ENCODE peak calls at places on chromosomes 6 and 20, in seven cellular contexts. Q is cardiac muscle cell; R is esophagus squamous epithelium; M is IMR-90; F is CD4-positive, CD25-positive, alpha-beta regulatory T cell; T is pancreas; H is astrocyte. E is an unnamed sample.

GRCh38 chr20:47276856-47277541 is 79.5 kb downstream of the ZMYND8 start:
- DNase-seq in Q (no peak), R (no peak), M (peak), F (no peak), T (no peak), H (peak), E (no peak)

GRCh38 chr6:131970460-131970859 is 19.3 kb upstream of the CCN2 start:
- DNase-seq in Q (no peak), R (no peak), M (no peak), F (no peak), T (no peak), H (no peak), E (no peak)

GRCh38 chr6:13063300-13063918 is 264.9 kb downstream of the TBC1D7 start:
- DNase-seq in Q (no peak), R (no peak), M (no peak), F (no peak), T (no peak), H (no peak), E (no peak)

GRCh38 chr20:44776977-44777376 is 31.3 kb downstream of the KCNK15 start:
- DNase-seq in Q (peak), R (no peak), M (peak), F (no peak), T (no peak), H (peak), E (no peak)

GRCh38 chr6:64904616-64905015 is 802.4 kb downstream of the EYS start:
- DNase-seq in Q (no peak), R (no peak), M (no peak), F (no peak), T (no peak), H (no peak), E (no peak)

GRCh38 chr20:61953037-61953788 is 112.5 kb downstream of the TAF4 start:
- DNase-seq in Q (no peak), R (no peak), M (no peak), F (no peak), T (peak), H (no peak), E (no peak)

GRCh38 chr20:25600632-25601031 is 15.3 kb upstream of the NINL start:
- DNase-seq in Q (no peak), R (no peak), M (no peak), F (no peak), T (no peak), H (peak), E (no peak)

GRCh38 chr6:33429745-33430042 is 9.8 kb downstream of the SYNGAP1 start:
- DNase-seq in Q (no peak), R (no peak), M (no peak), F (peak), T (no peak), H (no peak), E (no peak)

GRCh38 chr6:19478992-19479391 is 358.2 kb upstream of the ID4 start:
- DNase-seq in Q (no peak), R (no peak), M (peak), F (no peak), T (no peak), H (peak), E (no peak)

GRCh38 chr6:41648070-41648585 is 9.9 kb downstream of the MDFI start:
- DNase-seq in Q (no peak), R (no peak), M (no peak), F (no peak), T (no peak), H (no peak), E (no peak)
- H3K27ac ChIP-seq in Q (no peak), R (no peak), M (no peak), F (no peak), T (no peak), H (no peak), E (no peak)

GRCh38 chr6:31946370-31946885 is 533 bp downstream of the CFB start:
- DNase-seq in Q (no peak), R (no peak), M (no peak), F (no peak), T (no peak), H (no peak), E (no peak)
- H3K27ac ChIP-seq in Q (no peak), R (peak), M (peak), F (no peak), T (peak), H (no peak), E (peak)

DNA sequence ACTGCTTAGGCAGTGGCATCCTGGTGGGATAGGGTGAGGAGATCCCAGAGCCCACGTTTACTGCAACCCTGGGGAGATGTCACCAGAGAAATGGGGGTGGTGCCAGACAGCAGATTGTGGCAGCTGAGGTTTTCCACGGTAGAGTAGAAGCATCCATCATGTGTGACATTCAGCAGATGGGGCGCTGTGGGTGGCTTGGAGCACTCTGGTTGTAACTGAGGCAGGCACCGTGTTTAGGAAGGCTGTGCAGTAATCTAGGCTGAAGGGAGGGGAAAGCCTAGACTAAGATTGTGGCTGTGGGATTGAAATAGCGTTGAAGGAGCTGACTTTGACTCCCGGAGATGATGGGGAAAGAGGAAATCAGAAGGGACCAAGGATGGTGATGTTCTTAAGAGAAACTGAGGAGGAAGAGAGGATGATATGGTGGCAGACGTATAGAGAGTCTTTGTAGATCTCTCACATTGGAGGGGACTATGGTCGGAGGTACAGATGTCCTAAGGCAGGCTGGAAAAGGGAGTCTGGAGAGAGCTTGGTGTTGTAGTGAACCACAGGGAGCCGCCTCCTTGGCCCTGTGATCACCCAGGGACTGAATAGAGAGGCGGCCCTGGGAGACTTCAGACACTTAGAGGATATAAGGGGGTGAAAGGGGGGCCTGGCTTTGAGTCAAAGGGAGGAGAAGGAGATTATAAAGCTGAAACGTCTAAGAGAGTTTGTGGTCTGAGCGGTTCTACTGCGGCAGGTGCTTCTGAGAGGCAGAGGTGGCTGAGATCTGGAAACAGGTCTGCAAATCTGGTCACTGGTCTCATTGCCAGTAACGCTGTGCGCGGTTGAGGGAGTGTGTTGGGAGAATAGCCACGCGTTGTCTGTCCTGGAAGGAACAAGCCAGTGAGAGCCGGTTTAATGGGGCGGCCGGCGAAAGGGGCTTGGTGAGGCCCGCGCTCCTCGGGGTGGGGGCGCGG is 792 bp upstream of the MICA start:
- DNase-seq in Q (no peak), R (no peak), M (no peak), F (peak), T (peak), H (no peak), E (no peak)
- H3K27ac ChIP-seq in Q (peak), R (peak), M (peak), F (peak), T (peak), H (peak), E (peak)

GRCh38 chr6:27495386-27496135 is 22.7 kb upstream of the ZNF184 start:
- DNase-seq in Q (peak), R (no peak), M (peak), F (no peak), T (peak), H (peak), E (no peak)
- H3K27ac ChIP-seq in Q (no peak), R (no peak), M (peak), F (no peak), T (no peak), H (peak), E (no peak)

GRCh38 chr6:47310131-47310480 is 401 bp upstream of the TNFRSF21 start:
- DNase-seq in Q (no peak), R (no peak), M (no peak), F (no peak), T (no peak), H (no peak), E (no peak)
- H3K27ac ChIP-seq in Q (no peak), R (no peak), M (no peak), F (no peak), T (no peak), H (no peak), E (no peak)

GRCh38 chr20:36574278-36575065 is 1.1 kb downstream of the TGIF2 start:
- DNase-seq in Q (peak), R (no peak), M (peak), F (peak), T (peak), H (peak), E (no peak)
- H3K27ac ChIP-seq in Q (peak), R (peak), M (peak), F (peak), T (peak), H (peak), E (no peak)

DNA sequence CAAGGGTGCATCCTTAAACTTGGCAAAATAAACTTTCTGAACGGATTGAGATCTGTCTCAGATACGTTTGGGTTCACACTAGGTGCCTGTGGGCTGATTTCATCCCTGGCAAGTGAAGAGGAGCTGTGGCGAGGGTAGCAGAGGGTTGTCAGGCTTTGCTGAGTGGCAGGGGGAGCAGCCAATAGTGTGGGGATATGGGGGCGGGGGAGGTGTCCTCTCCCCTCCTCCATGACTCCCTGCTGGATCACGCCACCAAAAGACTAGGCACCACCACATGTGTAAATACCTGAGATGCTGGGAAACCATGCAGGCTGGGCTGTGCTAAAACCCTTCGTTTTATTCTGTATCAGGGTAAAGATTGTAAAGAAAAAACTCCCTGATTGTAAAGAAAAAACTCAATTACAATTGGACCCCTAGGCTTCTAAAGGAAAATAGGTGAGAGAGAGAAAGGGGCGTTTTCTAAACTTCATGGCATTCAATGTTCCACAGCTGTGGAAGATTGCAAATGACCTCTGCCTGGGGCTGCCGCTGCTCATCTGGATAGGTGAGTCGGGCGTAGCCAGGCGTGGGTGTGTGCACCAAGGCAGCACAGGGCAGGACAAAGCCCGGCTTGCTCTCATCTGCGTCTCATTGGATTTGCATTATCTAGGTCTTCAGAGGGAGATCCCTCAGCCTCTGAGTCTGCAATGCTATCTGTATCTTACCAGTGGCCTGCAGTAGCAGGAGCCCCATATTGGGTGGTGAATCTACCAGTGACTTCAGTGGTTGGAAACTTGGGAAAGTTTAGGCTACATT is 26.9 kb upstream of the ADTRP start:
- DNase-seq in Q (no peak), R (no peak), M (no peak), F (no peak), T (no peak), H (no peak), E (no peak)
- H3K27ac ChIP-seq in Q (no peak), R (peak), M (no peak), F (no peak), T (no peak), H (no peak), E (no peak)

GRCh38 chr6:26183581-26184408 is 96.6 kb downstream of the HFE start:
- DNase-seq in Q (peak), R (no peak), M (peak), F (peak), T (peak), H (peak), E (peak)

GRCh38 chr6:26185802-26186201 is 98.6 kb downstream of the HFE start:
- DNase-seq in Q (no peak), R (no peak), M (no peak), F (no peak), T (no peak), H (no peak), E (no peak)

GRCh38 chr6:26185004-26185403 is 97.8 kb downstream of the HFE start:
- DNase-seq in Q (no peak), R (no peak), M (no peak), F (no peak), T (no peak), H (no peak), E (no peak)

GRCh38 chr6:26184492-26184891 is 97.3 kb downstream of the HFE start:
- DNase-seq in Q (no peak), R (no peak), M (no peak), F (no peak), T (no peak), H (no peak), E (no peak)

GRCh38 chr6:26183237-26183580 is 96.0 kb downstream of the HFE start:
- DNase-seq in Q (no peak), R (no peak), M (no peak), F (no peak), T (no peak), H (no peak), E (no peak)
- H3K27ac ChIP-seq in Q (peak), R (peak), M (peak), F (peak), T (peak), H (peak), E (peak)

DNA sequence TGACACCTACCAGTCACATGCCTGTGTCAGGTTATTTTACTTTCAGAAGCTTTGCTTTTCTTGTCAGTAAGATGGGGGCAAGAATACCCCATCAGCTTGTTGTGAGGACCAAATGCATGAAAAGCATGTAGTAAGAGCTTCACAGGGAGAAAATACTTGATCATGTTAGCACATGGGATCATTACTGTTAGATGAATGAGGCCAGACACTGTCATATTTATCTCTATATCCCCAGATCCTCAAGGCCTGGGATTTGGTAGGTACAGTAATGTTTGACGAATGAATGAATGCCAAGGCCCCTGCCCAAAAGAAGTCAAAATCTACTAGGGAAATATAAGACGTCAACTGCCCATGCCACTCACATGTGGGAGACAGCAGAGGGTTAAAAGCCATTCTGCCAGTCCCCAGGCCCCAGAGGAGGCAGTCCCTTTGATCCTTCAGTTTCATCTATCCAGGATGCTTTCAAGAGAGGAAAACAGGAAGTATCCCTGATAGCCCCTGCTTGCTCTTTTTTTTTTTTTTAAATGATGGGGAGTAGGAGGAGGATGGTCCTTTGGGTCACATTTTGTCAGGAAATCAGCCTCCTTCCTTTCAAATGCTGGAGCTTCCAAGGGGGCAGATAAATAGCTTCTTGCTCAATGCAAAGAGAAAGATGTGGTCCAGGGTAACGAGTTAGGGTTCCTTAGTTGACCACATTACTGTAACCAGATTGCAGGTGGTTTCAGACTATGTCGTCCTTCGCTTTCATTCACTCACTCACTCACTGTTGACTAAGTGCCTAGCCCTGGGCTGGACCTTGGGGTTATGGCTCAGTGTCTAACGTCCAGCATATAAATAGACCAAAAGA is 64.8 kb upstream of the PIM1 start:
- DNase-seq in Q (no peak), R (no peak), M (no peak), F (no peak), T (no peak), H (no peak), E (no peak)
- H3K27ac ChIP-seq in Q (peak), R (peak), M (no peak), F (no peak), T (no peak), H (no peak), E (no peak)

GRCh38 chr6:90250405-90250804 is 46.2 kb downstream of the BACH2 start:
- DNase-seq in Q (no peak), R (no peak), M (peak), F (no peak), T (no peak), H (no peak), E (no peak)

GRCh38 chr6:90249044-90249443 is 47.6 kb downstream of the BACH2 start:
- DNase-seq in Q (no peak), R (no peak), M (peak), F (no peak), T (no peak), H (no peak), E (no peak)

GRCh38 chr6:90251295-90251992 is 45.2 kb downstream of the BACH2 start:
- DNase-seq in Q (no peak), R (no peak), M (peak), F (no peak), T (no peak), H (no peak), E (no peak)

GRCh38 chr6:90249458-90249857 is 47.2 kb downstream of the BACH2 start:
- DNase-seq in Q (no peak), R (no peak), M (no peak), F (no peak), T (no peak), H (no peak), E (no peak)

GRCh38 chr6:90247262-90247661 is 49.4 kb downstream of the BACH2 start:
- DNase-seq in Q (no peak), R (no peak), M (no peak), F (no peak), T (no peak), H (no peak), E (no peak)
- H3K27ac ChIP-seq in Q (no peak), R (no peak), M (no peak), F (no peak), T (no peak), H (no peak), E (no peak)